ENCODE peak calls at places on chromosomes 6 and 20, in seven cellular contexts. One of them, this sample, is unnamed. For H3K4me1, the result is how much of the 10 kb centered on the place peaks cover.

GRCh38 chr20:60101201-60101893 is 143.1 kb downstream of the CDH26 start:
- DNase-seq in heart left ventricle: no peak
- DNase-seq in IMR-90: no peak
- DNase-seq in HCT116: no peak
- DNase-seq in uterus: no peak
- DNase-seq in body of pancreas: no peak
- DNase-seq in Peyer's patch: no peak
- DNase-seq in this sample: no peak

GRCh38 chr6:9484091-9484490 is 930.8 kb downstream of the TFAP2A start:
- DNase-seq in heart left ventricle: no peak
- DNase-seq in IMR-90: no peak
- DNase-seq in HCT116: no peak
- DNase-seq in uterus: no peak
- DNase-seq in body of pancreas: no peak
- DNase-seq in Peyer's patch: no peak
- DNase-seq in this sample: no peak

GRCh38 chr6:15598273-15598778 is 64.5 kb downstream of the DTNBP1 start:
- DNase-seq in heart left ventricle: no peak
- DNase-seq in IMR-90: no peak
- DNase-seq in HCT116: no peak
- DNase-seq in uterus: no peak
- DNase-seq in body of pancreas: no peak
- DNase-seq in Peyer's patch: no peak
- DNase-seq in this sample: no peak

GRCh38 chr6:43630980-43631619 is 2.0 kb upstream of the GTPBP2 start:
- DNase-seq in heart left ventricle: no peak
- DNase-seq in IMR-90: no peak
- DNase-seq in HCT116: no peak
- DNase-seq in uterus: no peak
- DNase-seq in body of pancreas: no peak
- DNase-seq in Peyer's patch: no peak
- DNase-seq in this sample: no peak

GRCh38 chr20:44730441-44730840 is 15.2 kb upstream of the KCNK15 start:
- DNase-seq in heart left ventricle: no peak
- DNase-seq in IMR-90: peak
- DNase-seq in HCT116: peak
- DNase-seq in uterus: no peak
- DNase-seq in body of pancreas: no peak
- DNase-seq in Peyer's patch: no peak
- DNase-seq in this sample: no peak

GRCh38 chr6:116531675-116532570 is 13.6 kb downstream of the TRAPPC3L start:
- DNase-seq in heart left ventricle: no peak
- DNase-seq in IMR-90: peak
- DNase-seq in HCT116: peak
- DNase-seq in uterus: peak
- DNase-seq in body of pancreas: peak
- DNase-seq in Peyer's patch: peak
- DNase-seq in this sample: peak

GRCh38 chr20:37242503-37242902 is 19.1 kb downstream of the GHRH start:
- DNase-seq in heart left ventricle: no peak
- DNase-seq in IMR-90: no peak
- DNase-seq in HCT116: no peak
- DNase-seq in uterus: no peak
- DNase-seq in body of pancreas: no peak
- DNase-seq in Peyer's patch: no peak
- DNase-seq in this sample: no peak

GRCh38 chr6:15586528-15586927 is 76.3 kb downstream of the DTNBP1 start:
- DNase-seq in heart left ventricle: no peak
- DNase-seq in IMR-90: no peak
- DNase-seq in HCT116: no peak
- DNase-seq in uterus: no peak
- DNase-seq in body of pancreas: no peak
- DNase-seq in Peyer's patch: no peak
- DNase-seq in this sample: no peak

GRCh38 chr6:24779416-24779815 is 4.7 kb downstream of the GMNN start:
- DNase-seq in heart left ventricle: no peak
- DNase-seq in IMR-90: peak
- DNase-seq in HCT116: no peak
- DNase-seq in uterus: no peak
- DNase-seq in body of pancreas: no peak
- DNase-seq in Peyer's patch: no peak
- DNase-seq in this sample: no peak

GRCh38 chr20:53800883-53801604 is 207.4 kb upstream of the ZNF217 start:
- DNase-seq in heart left ventricle: no peak
- DNase-seq in IMR-90: no peak
- DNase-seq in HCT116: no peak
- DNase-seq in uterus: no peak
- DNase-seq in body of pancreas: no peak
- DNase-seq in Peyer's patch: no peak
- DNase-seq in this sample: no peak

GRCh38 chr6:63347599-63347998 is 27.8 kb upstream of the LGSN start:
- DNase-seq in heart left ventricle: no peak
- DNase-seq in IMR-90: peak
- DNase-seq in HCT116: peak
- DNase-seq in uterus: no peak
- DNase-seq in body of pancreas: no peak
- DNase-seq in Peyer's patch: no peak
- DNase-seq in this sample: no peak

GRCh38 chr6:27755768-27756167 is 156.4 kb downstream of the OR2B2 start:
- DNase-seq in heart left ventricle: no peak
- DNase-seq in IMR-90: no peak
- DNase-seq in HCT116: no peak
- DNase-seq in uterus: no peak
- DNase-seq in body of pancreas: no peak
- DNase-seq in Peyer's patch: no peak
- DNase-seq in this sample: no peak

GRCh38 chr20:33828912-33829560 is 17.9 kb downstream of the CHMP4B start:
- DNase-seq in heart left ventricle: no peak
- DNase-seq in IMR-90: peak
- DNase-seq in HCT116: no peak
- DNase-seq in uterus: no peak
- DNase-seq in body of pancreas: peak
- DNase-seq in Peyer's patch: no peak
- DNase-seq in this sample: no peak

GRCh38 chr20:33828326-33828834 is 17.2 kb downstream of the CHMP4B start:
- DNase-seq in heart left ventricle: no peak
- DNase-seq in IMR-90: no peak
- DNase-seq in HCT116: no peak
- DNase-seq in uterus: no peak
- DNase-seq in body of pancreas: no peak
- DNase-seq in Peyer's patch: no peak
- DNase-seq in this sample: peak

GRCh38 chr20:33830371-33830770 is 19.2 kb downstream of the CHMP4B start:
- DNase-seq in heart left ventricle: no peak
- DNase-seq in IMR-90: peak
- DNase-seq in HCT116: no peak
- DNase-seq in uterus: no peak
- DNase-seq in body of pancreas: no peak
- DNase-seq in Peyer's patch: no peak
- DNase-seq in this sample: no peak

GRCh38 chr20:33827629-33828325 is 16.6 kb downstream of the CHMP4B start:
- DNase-seq in heart left ventricle: no peak
- DNase-seq in IMR-90: peak
- DNase-seq in HCT116: no peak
- DNase-seq in uterus: no peak
- DNase-seq in body of pancreas: no peak
- DNase-seq in Peyer's patch: no peak
- DNase-seq in this sample: no peak

DNA sequence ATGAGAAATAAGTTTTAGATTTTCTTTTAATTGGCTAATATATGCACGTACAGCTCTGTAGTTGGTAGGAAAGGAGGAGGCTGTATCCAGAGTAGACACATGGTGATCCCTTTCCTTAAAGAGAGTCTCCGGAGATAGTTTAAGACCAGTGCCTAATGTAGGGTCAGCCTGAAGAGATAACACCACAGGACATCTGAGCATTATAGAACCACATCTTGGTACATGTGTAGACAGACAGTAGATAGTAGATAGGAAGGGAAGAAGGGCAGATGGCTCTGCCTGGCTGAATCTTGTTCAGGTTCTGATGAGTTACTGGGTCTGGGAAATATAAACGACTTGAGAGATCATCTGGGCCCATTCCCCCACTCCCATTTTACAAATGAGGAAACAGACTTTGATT is 18.5 kb downstream of the CHMP4B start:
- DNase-seq in heart left ventricle: no peak
- DNase-seq in IMR-90: no peak
- DNase-seq in HCT116: no peak
- DNase-seq in uterus: no peak
- DNase-seq in body of pancreas: no peak
- DNase-seq in Peyer's patch: no peak
- DNase-seq in this sample: no peak
- H3K4me1 ChIP-seq in heart left ventricle: half or more
- H3K4me1 ChIP-seq in IMR-90: under half
- H3K4me1 ChIP-seq in HCT116: under half
- H3K4me1 ChIP-seq in uterus: under half
- H3K4me1 ChIP-seq in body of pancreas: half or more
- H3K4me1 ChIP-seq in Peyer's patch: under half
- H3K4me1 ChIP-seq in this sample: half or more

GRCh38 chr6:22418714-22419113 is 121.9 kb upstream of the PRL start:
- DNase-seq in heart left ventricle: no peak
- DNase-seq in IMR-90: no peak
- DNase-seq in HCT116: no peak
- DNase-seq in uterus: no peak
- DNase-seq in body of pancreas: no peak
- DNase-seq in Peyer's patch: no peak
- DNase-seq in this sample: no peak

GRCh38 chr6:22421187-22421586 is 124.4 kb upstream of the PRL start:
- DNase-seq in heart left ventricle: no peak
- DNase-seq in IMR-90: no peak
- DNase-seq in HCT116: no peak
- DNase-seq in uterus: no peak
- DNase-seq in body of pancreas: no peak
- DNase-seq in Peyer's patch: no peak
- DNase-seq in this sample: no peak

GRCh38 chr6:22424196-22424595 is 127.4 kb upstream of the PRL start:
- DNase-seq in heart left ventricle: no peak
- DNase-seq in IMR-90: no peak
- DNase-seq in HCT116: no peak
- DNase-seq in uterus: no peak
- DNase-seq in body of pancreas: no peak
- DNase-seq in Peyer's patch: no peak
- DNase-seq in this sample: no peak
- TF ChIP-seq CTCF in heart left ventricle: no peak
- TF ChIP-seq CTCF in IMR-90: no peak
- TF ChIP-seq CTCF in HCT116: no peak
- TF ChIP-seq CTCF in uterus: no peak
- TF ChIP-seq CTCF in body of pancreas: no peak
- TF ChIP-seq CTCF in Peyer's patch: no peak
- TF ChIP-seq CTCF in this sample: no peak

DNA sequence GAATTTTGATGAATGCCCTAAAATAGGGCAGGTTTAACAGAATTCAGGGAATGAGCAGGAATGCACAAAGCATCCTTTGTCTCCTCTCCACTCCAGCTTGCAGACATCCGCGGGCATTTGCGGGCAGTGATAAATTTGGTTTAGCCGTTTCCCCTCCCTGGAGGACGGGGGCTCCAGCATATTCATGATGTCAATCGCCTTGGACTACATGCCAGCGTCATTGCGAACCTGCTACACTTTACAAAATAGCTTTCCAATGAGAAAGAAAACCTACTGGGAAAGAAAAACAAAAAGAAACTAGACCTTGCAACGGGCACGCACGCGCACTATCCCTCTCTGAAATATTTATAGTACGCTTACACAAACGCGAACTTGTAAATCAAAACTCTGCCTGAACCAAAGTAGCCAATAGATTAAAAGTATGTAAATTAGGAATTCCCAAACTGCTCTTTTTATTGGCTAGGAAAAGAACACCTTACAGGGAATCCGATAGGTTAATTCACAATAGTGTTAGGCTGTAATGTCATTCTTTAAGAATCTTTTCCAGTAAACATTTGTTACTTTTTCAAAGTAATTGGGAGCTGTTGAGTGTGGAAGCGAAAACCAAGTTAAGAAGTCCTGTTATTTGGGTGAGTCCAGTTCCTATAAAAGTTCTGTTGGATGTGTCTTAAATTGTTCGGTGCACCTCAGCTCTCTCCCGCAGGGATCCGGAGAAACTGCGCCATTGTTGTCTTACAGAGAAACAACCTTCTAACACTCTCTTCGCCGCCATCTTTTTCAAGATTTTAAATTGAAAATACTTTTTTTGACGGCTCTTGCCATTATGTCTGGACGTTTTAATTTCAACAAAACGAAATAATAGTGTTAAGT is 136.7 kb downstream of the HFE start:
- DNase-seq in heart left ventricle: peak
- DNase-seq in IMR-90: peak
- DNase-seq in HCT116: peak
- DNase-seq in uterus: peak
- DNase-seq in body of pancreas: no peak
- DNase-seq in Peyer's patch: peak
- DNase-seq in this sample: no peak
- TF ChIP-seq POLR2A in heart left ventricle: no peak
- TF ChIP-seq POLR2A in IMR-90: peak
- TF ChIP-seq POLR2A in HCT116: peak
- TF ChIP-seq POLR2A in uterus: peak
- TF ChIP-seq POLR2A in body of pancreas: peak
- TF ChIP-seq POLR2A in Peyer's patch: peak
- TF ChIP-seq POLR2A in this sample: no peak

GRCh38 chr6:39819226-39819625 is 27.1 kb downstream of the DAAM2 start:
- DNase-seq in heart left ventricle: no peak
- DNase-seq in IMR-90: peak
- DNase-seq in HCT116: no peak
- DNase-seq in uterus: no peak
- DNase-seq in body of pancreas: no peak
- DNase-seq in Peyer's patch: no peak
- DNase-seq in this sample: no peak

GRCh38 chr6:39818695-39819094 is 26.5 kb downstream of the DAAM2 start:
- DNase-seq in heart left ventricle: no peak
- DNase-seq in IMR-90: peak
- DNase-seq in HCT116: no peak
- DNase-seq in uterus: no peak
- DNase-seq in body of pancreas: no peak
- DNase-seq in Peyer's patch: no peak
- DNase-seq in this sample: no peak

GRCh38 chr6:39820553-39820952 is 28.4 kb downstream of the DAAM2 start:
- DNase-seq in heart left ventricle: no peak
- DNase-seq in IMR-90: no peak
- DNase-seq in HCT116: no peak
- DNase-seq in uterus: no peak
- DNase-seq in body of pancreas: no peak
- DNase-seq in Peyer's patch: no peak
- DNase-seq in this sample: no peak

GRCh38 chr6:39821014-39821738 is 29.0 kb downstream of the DAAM2 start:
- DNase-seq in heart left ventricle: no peak
- DNase-seq in IMR-90: no peak
- DNase-seq in HCT116: no peak
- DNase-seq in uterus: no peak
- DNase-seq in body of pancreas: no peak
- DNase-seq in Peyer's patch: no peak
- DNase-seq in this sample: peak

GRCh38 chr6:39819676-39820075 is 27.5 kb downstream of the DAAM2 start:
- DNase-seq in heart left ventricle: no peak
- DNase-seq in IMR-90: no peak
- DNase-seq in HCT116: no peak
- DNase-seq in uterus: no peak
- DNase-seq in body of pancreas: no peak
- DNase-seq in Peyer's patch: no peak
- DNase-seq in this sample: no peak
- H3K4me1 ChIP-seq in heart left ventricle: under half
- H3K4me1 ChIP-seq in IMR-90: under half
- H3K4me1 ChIP-seq in HCT116: under half
- H3K4me1 ChIP-seq in uterus: under half
- H3K4me1 ChIP-seq in body of pancreas: under half
- H3K4me1 ChIP-seq in Peyer's patch: under half
- H3K4me1 ChIP-seq in this sample: half or more

GRCh38 chr6:131443014-131443413 is 130.0 kb upstream of the ARG1 start:
- DNase-seq in heart left ventricle: no peak
- DNase-seq in IMR-90: no peak
- DNase-seq in HCT116: no peak
- DNase-seq in uterus: no peak
- DNase-seq in body of pancreas: no peak
- DNase-seq in Peyer's patch: no peak
- DNase-seq in this sample: no peak
- TF ChIP-seq CTCF in heart left ventricle: no peak
- TF ChIP-seq CTCF in IMR-90: no peak
- TF ChIP-seq CTCF in HCT116: no peak
- TF ChIP-seq CTCF in uterus: no peak
- TF ChIP-seq CTCF in body of pancreas: no peak
- TF ChIP-seq CTCF in Peyer's patch: no peak
- TF ChIP-seq CTCF in this sample: no peak